ENCODE peak calls at places on chromosomes 13 and 19, in six cellular contexts. V, B, T, F, M and I are unnamed samples.

GRCh38 chr13:63107163-63107935 is 1691.7 kb upstream of the PCDH20 start:
- DNase-seq in M (no peak), F (no peak), T (no peak), B (peak; percentile 33), V (no peak), I (no peak)

GRCh38 chr19:18231775-18232174 is 5.5 kb upstream of the PDE4C start:
- DNase-seq in B (no peak), M (peak; percentile 77), V (no peak), T (no peak), F (no peak), I (no peak)

GRCh38 chr19:39906283-39906682 is 28.2 kb downstream of the FCGBP start:
- DNase-seq in B (no peak), V (no peak), M (no peak), F (no peak), T (no peak), I (no peak)

GRCh38 chr13:50676602-50677001 is 166.9 kb downstream of the DLEU7 start:
- DNase-seq in B (peak; percentile 66), V (no peak), T (peak; percentile 47), F (no peak), M (no peak), I (no peak)

GRCh38 chr13:29877456-29878096 is 27.2 kb upstream of the UBL3 start:
- DNase-seq in F (no peak), B (no peak), T (peak; percentile 73), M (no peak), V (no peak), I (no peak)

GRCh38 chr19:33374406-33374703 is 846 bp downstream of the CEBPG start:
- DNase-seq in M (no peak), F (no peak), T (no peak), B (peak; percentile 13), V (no peak), I (peak; percentile 41)

GRCh38 chr13:43786766-43787517 is at the start of gene ENOX1:
- DNase-seq in T (peak; percentile 89), B (peak; percentile 47), M (peak; percentile 77), V (peak; percentile 34), F (peak; percentile 44), I (peak; percentile 88)

GRCh38 chr19:57830071-57830602 is at the start of gene ZNF587B:
- DNase-seq in F (no peak), B (peak; percentile 49), V (peak; percentile 36), T (peak; percentile 90), M (peak; percentile 99), I (peak; percentile 95)

GRCh38 chr19:7526093-7526929 is 3.9 kb downstream of the MCOLN1 start:
- DNase-seq in F (no peak), M (no peak), B (no peak), T (no peak), V (no peak), I (no peak)

GRCh38 chr13:111388851-111389500 is 68.5 kb downstream of the TEX29 start:
- DNase-seq in M (no peak), F (no peak), B (no peak), T (no peak), V (no peak), I (no peak)

GRCh38 chr13:51785592-51786424 is 18.2 kb downstream of the DHRS12 start:
- DNase-seq in B (no peak), V (no peak), F (no peak), T (peak; percentile 61), M (no peak), I (peak; percentile 68)

GRCh38 chr13:71513414-71514063 is 353.5 kb downstream of the DACH1 start:
- DNase-seq in T (no peak), V (no peak), B (no peak), M (no peak), F (no peak), I (no peak)

GRCh38 chr19:34475975-34476594 is 5.5 kb upstream of the WTIP start:
- DNase-seq in V (no peak), M (peak; percentile 39), B (no peak), T (no peak), F (no peak), I (no peak)

GRCh38 chr19:1063030-1063908 is 3.7 kb upstream of the ARHGAP45 start:
- DNase-seq in T (no peak), M (peak; percentile 43), B (peak; percentile 29), F (peak; percentile 73), V (peak; percentile 78), I (no peak)

GRCh38 chr19:6801397-6802086 is 29.0 kb downstream of the VAV1 start:
- DNase-seq in M (peak; percentile 77), B (peak; percentile 72), T (no peak), F (peak; percentile 94), V (peak; percentile 56), I (no peak)

GRCh38 chr19:12797141-12797587 is 4.4 kb downstream of the PRDX2 start:
- DNase-seq in F (no peak), T (no peak), M (no peak), B (no peak), V (no peak), I (no peak)

GRCh38 chr19:35414442-35414841 is 33.6 kb upstream of the FFAR2 start:
- DNase-seq in B (no peak), V (no peak), F (no peak), M (no peak), T (no peak), I (no peak)

GRCh38 chr19:33906578-33907335 is 110.1 kb downstream of the KCTD15 start:
- DNase-seq in B (no peak), V (no peak), M (peak; percentile 74), T (peak; percentile 28), F (no peak), I (peak; percentile 58)

GRCh38 chr13:44198826-44199225 is 174.8 kb upstream of the SERP2 start:
- DNase-seq in M (no peak), F (no peak), V (no peak), T (no peak), B (peak; percentile 75), I (no peak)

GRCh38 chr19:47228168-47228936 is 2.6 kb downstream of the BBC3 start:
- DNase-seq in T (peak; percentile 76), B (no peak), M (peak; percentile 67), V (no peak), F (peak; percentile 19), I (peak; percentile 64)

GRCh38 chr13:114145256-114145655 is 12.8 kb upstream of the RASA3 start:
- DNase-seq in T (no peak), B (no peak), V (no peak), F (no peak), M (no peak), I (peak; percentile 1)

GRCh38 chr13:24323739-24324075 is 14.3 kb downstream of the C1QTNF9 start:
- DNase-seq in B (no peak), F (no peak), T (no peak), V (no peak), M (no peak), I (no peak)
- TF ChIP-seq EZH2 in B (no peak), F (no peak), T (no peak), V (no peak), M (no peak), I (no peak)

DNA sequence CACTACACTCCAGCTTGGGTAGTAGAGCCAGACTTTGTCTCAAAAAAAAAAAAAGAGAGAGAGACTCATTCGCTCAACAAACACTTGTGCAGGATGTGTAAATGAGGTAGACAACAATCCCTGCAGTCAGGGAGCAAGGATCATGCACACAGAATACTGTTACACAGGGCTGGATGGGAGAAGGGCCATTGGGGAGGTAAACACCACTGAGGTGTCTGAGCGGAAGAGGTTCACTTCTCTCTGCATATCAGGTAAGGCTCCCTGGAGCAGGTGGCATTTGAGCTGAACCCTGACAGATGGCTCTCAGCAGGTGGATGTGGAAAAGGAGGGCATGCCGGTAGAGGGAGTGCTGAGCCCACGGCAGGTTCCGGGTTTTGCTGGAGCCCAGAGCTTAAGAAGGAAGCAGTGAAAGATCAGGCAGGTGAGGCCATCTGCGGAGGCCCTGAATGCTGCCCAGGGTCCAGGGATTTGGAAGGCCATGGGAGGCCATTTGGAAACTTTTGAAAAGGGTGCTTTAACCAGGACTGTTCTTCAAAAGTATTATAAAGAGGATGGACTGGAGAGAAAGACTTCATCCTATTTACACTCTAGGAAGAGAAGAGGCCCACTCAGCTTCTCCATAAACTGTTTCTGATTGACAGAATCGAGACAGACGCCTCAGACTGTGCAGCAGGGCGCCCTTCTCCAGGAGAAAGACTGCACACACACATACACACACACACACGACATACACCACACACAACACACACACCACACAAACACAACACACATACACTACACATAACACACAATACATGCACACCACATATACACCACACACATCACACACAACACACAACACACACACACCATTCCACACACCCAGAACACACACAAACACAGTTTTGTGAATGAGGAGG is 199.4 kb downstream of the USP12 start:
- DNase-seq in V (peak; percentile 26), B (peak; percentile 64), F (peak; percentile 31), T (peak; percentile 68), M (peak; percentile 81), I (peak; percentile 58)
- TF ChIP-seq EZH2phosphoT487 in V (no peak), B (no peak), F (no peak), T (no peak), M (no peak), I (no peak)

GRCh38 chr19:19409235-19410030 is 4.0 kb downstream of the GATAD2A start:
- DNase-seq in B (peak; percentile 78), V (no peak), T (no peak), F (no peak), M (peak; percentile 45), I (peak; percentile 19)

GRCh38 chr19:19406878-19407639 is 1.6 kb downstream of the GATAD2A start:
- DNase-seq in T (peak; percentile 72), V (no peak), F (peak; percentile 79), M (no peak), B (peak; percentile 61), I (peak; percentile 28)

GRCh38 chr19:19407640-19407933 is 2.1 kb downstream of the GATAD2A start:
- DNase-seq in F (no peak), T (no peak), M (no peak), V (no peak), B (no peak), I (peak; percentile 38)

GRCh38 chr19:19405919-19406877 is 723 bp downstream of the GATAD2A start:
- DNase-seq in F (peak; percentile 25), M (peak; percentile 83), V (no peak), T (peak; percentile 75), B (peak; percentile 54), I (peak; percentile 80)

GRCh38 chr19:19410553-19411550 is 5.4 kb downstream of the GATAD2A start:
- DNase-seq in F (no peak), T (no peak), M (no peak), V (no peak), B (no peak), I (no peak)
- TF ChIP-seq CTCF in F (no peak), T (no peak), M (no peak), V (no peak), B (no peak), I (no peak)

DNA sequence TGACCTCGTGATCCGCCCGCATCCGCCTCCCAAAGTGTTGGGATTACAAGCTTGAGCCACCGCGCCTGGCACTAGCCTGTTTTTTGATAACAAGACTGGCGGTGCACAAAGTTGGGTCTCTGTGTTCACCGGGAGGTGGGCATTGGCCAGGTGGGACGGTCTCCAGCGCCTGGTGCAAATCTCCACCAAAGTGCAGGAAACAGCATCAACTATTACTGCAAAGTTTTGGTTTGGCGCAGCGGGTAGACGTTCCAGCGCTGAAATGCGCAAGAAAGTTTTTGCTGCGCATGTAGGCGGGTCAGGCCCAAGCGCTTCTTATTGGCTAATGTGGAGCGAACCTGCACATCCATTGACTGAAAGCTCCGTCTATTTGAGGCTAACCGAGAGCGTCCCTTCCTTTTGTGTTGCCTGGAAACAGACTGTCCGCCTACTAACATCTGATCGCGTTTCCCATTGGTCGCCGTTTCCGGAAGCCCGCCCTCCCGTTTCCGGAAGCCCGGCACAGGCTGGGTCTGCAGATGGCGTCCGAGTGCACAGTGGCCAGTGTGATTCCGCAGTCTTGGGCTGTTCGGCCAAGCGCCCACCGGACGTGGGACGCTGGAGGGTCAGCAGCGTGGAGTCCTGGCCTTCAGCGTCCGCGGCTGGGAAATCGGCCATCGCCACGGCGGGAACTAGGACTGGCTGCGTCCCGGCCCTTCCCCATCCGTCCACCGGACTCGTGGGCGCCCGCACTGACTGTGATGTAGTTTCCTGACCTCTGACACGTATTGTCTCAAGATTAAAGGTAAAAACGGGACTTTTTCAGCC is 53.3 kb upstream of the ZNF527 start:
- DNase-seq in V (peak; percentile 94), F (peak; percentile 85), M (peak; percentile 98), T (peak; percentile 97), B (peak; percentile 89), I (peak; percentile 97)
- TF ChIP-seq EZH2 in V (no peak), F (no peak), M (no peak), T (no peak), B (no peak), I (no peak)